ENCODE peak calls at places on chromosomes 1 and 21, in four cellular contexts. N is HCT116, V is fibroblast of lung, C is astrocyte. T is an unnamed sample. For H3K9me3, the result is how much of the 10 kb centered on the place peaks cover.

GRCh38 chr1:33111965-33112364 is 31.0 kb downstream of the AZIN2 start:
- DNase-seq in N (no peak), V (peak), C (no peak), T (no peak)

GRCh38 chr1:9193226-9193625 is 41.3 kb upstream of the H6PD start:
- DNase-seq in N (no peak), V (peak), C (no peak), T (no peak)

GRCh38 chr21:44530903-44531605 is 8.9 kb downstream of the KRTAP10-1 start:
- DNase-seq in N (no peak), V (no peak), C (no peak), T (no peak)

GRCh38 chr1:170765712-170766330 is 101.9 kb downstream of the PRRX1 start:
- DNase-seq in N (peak), V (peak), C (peak), T (peak)

GRCh38 chr1:228839656-228840055 is 104.4 kb downstream of the RHOU start:
- DNase-seq in N (no peak), V (no peak), C (no peak), T (no peak)

GRCh38 chr1:40363721-40364120 is 9.8 kb upstream of the SMAP2 start:
- DNase-seq in N (no peak), V (no peak), C (no peak), T (peak)

GRCh38 chr1:53183277-53183990 is 13.2 kb upstream of the CPT2 start:
- DNase-seq in N (no peak), V (peak), C (no peak), T (no peak)

GRCh38 chr1:154155282-154155681 is 409 bp upstream of the NUP210L start:
- DNase-seq in N (no peak), V (peak), C (no peak), T (no peak)

GRCh38 chr1:22652881-22653316 is at the start of gene C1QB:
- DNase-seq in N (no peak), V (no peak), C (no peak), T (no peak)

GRCh38 chr1:106584127-106584526 is 472.3 kb upstream of the PRMT6 start:
- DNase-seq in N (no peak), V (no peak), C (peak), T (no peak)

GRCh38 chr21:39182484-39183271 is 573 bp downstream of the PSMG1 start:
- DNase-seq in N (no peak), V (peak), C (no peak), T (peak)

GRCh38 chr1:42167611-42168396 is 3.3 kb upstream of the GUCA2A start:
- DNase-seq in N (no peak), V (no peak), C (no peak), T (no peak)

GRCh38 chr1:13576926-13577325 is 6.7 kb upstream of the PDPN start:
- DNase-seq in N (no peak), V (no peak), C (no peak), T (no peak)

GRCh38 chr1:244789276-244789580 is 46.2 kb upstream of the COX20 start:
- DNase-seq in N (no peak), V (no peak), C (no peak), T (no peak)

GRCh38 chr1:229843627-229844238 is 217.7 kb downstream of the URB2 start:
- DNase-seq in N (peak), V (peak), C (no peak), T (peak)

GRCh38 chr1:3550511-3551289 is 60.6 kb downstream of the MEGF6 start:
- DNase-seq in N (no peak), V (no peak), C (no peak), T (no peak)

GRCh38 chr1:206039046-206039929 is 13.7 kb upstream of the RHEX start:
- DNase-seq in N (no peak), V (no peak), C (no peak), T (no peak)

GRCh38 chr1:59198565-59198964 is 98.3 kb upstream of the FGGY start:
- DNase-seq in N (no peak), V (peak), C (peak), T (no peak)

GRCh38 chr1:15176120-15176519 is 22.6 kb downstream of the TMEM51 start:
- DNase-seq in N (no peak), V (no peak), C (no peak), T (no peak)

GRCh38 chr1:224106568-224107281 is 7.2 kb upstream of the FBXO28 start:
- DNase-seq in N (peak), V (peak), C (peak), T (peak)

GRCh38 chr1:245453556-245453955 is 298.8 kb downstream of the KIF26B start:
- DNase-seq in N (no peak), V (no peak), C (no peak), T (no peak)

GRCh38 chr1:201119206-201119814 is 7.1 kb upstream of the CACNA1S start:
- DNase-seq in N (peak), V (peak), C (peak), T (peak)

GRCh38 chr1:179226749-179227148 is 2.7 kb downstream of the ABL2 start:
- DNase-seq in N (no peak), V (no peak), C (no peak), T (no peak)

GRCh38 chr21:42220138-42220701 is 1.3 kb downstream of the ABCG1 start:
- DNase-seq in N (no peak), V (peak), C (peak), T (peak)

GRCh38 chr21:42221581-42222345 is 2.8 kb downstream of the ABCG1 start:
- DNase-seq in N (no peak), V (peak), C (peak), T (no peak)

GRCh38 chr21:42219606-42220137 is 732 bp downstream of the ABCG1 start:
- DNase-seq in N (no peak), V (no peak), C (no peak), T (peak)

GRCh38 chr21:42216726-42217572 is 2.0 kb upstream of the ABCG1 start:
- DNase-seq in N (no peak), V (no peak), C (no peak), T (no peak)

GRCh38 chr21:42218836-42219605 is at the start of gene ABCG1:
- DNase-seq in N (no peak), V (no peak), C (no peak), T (peak)
- TF ChIP-seq EZH2 in N (no peak), V (no peak), C (peak), T (no peak)

GRCh38 chr21:7953058-7953457 is 2568.3 kb upstream of the TPTE start:
- DNase-seq in N (no peak), V (no peak), C (no peak), T (no peak)

GRCh38 chr21:7952648-7953047 is 2568.7 kb upstream of the TPTE start:
- DNase-seq in N (no peak), V (no peak), C (no peak), T (no peak)

GRCh38 chr21:7951854-7952519 is 2569.4 kb upstream of the TPTE start:
- DNase-seq in N (no peak), V (no peak), C (no peak), T (no peak)

DNA sequence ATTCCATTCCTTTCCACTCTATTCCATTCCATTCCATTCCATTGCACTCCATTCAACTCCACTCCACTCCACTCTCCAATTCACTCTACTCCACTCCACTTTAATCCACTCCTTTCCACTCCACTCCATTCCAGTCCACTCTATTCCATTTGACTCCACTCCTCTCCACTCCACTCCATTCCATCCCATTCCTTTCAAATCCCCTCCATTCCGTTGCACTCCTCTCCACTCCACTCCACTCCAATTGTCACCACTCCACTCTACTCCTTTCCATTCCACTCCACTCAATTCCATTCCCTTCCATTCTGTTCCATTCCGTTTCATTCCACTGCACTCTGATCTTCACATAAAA is 2563.7 kb upstream of the TPTE start:
- DNase-seq in N (no peak), V (no peak), C (no peak), T (no peak)
- H3K9me3 ChIP-seq in N (half or more), V (under half), C (half or more), T (half or more)

GRCh38 chr1:169105087-169105433 is 1.4 kb upstream of the ATP1B1 start:
- DNase-seq in N (no peak), V (no peak), C (no peak), T (no peak)
- H3K4me3 ChIP-seq in N (peak), V (no peak), C (no peak), T (no peak)

GRCh38 chr1:92484171-92484471 is 2.6 kb downstream of the GFI1 start:
- DNase-seq in N (no peak), V (no peak), C (no peak), T (no peak)

GRCh38 chr1:92484472-92485373 is 2.0 kb downstream of the GFI1 start:
- DNase-seq in N (no peak), V (peak), C (no peak), T (peak)

GRCh38 chr1:92482404-92482664 is 4.4 kb downstream of the GFI1 start:
- DNase-seq in N (no peak), V (peak), C (no peak), T (no peak)

GRCh38 chr1:92482665-92483441 is 3.9 kb downstream of the GFI1 start:
- DNase-seq in N (no peak), V (no peak), C (no peak), T (peak)

GRCh38 chr1:92483442-92484170 is 3.1 kb downstream of the GFI1 start:
- DNase-seq in N (no peak), V (no peak), C (no peak), T (peak)
- TF ChIP-seq EZH2 in N (no peak), V (peak), C (peak), T (no peak)

GRCh38 chr1:49626474-49626873 is 397.3 kb downstream of the AGBL4 start:
- DNase-seq in N (no peak), V (no peak), C (no peak), T (no peak)

GRCh38 chr1:49627781-49628180 is 396.0 kb downstream of the AGBL4 start:
- DNase-seq in N (no peak), V (no peak), C (no peak), T (no peak)

GRCh38 chr1:49630156-49630555 is 393.6 kb downstream of the AGBL4 start:
- DNase-seq in N (no peak), V (no peak), C (no peak), T (peak)
- H3K9me3 ChIP-seq in N (under half), V (under half), C (under half), T (under half)

GRCh38 chr1:2272686-2273400 is 44.7 kb downstream of the SKI start:
- DNase-seq in N (no peak), V (no peak), C (no peak), T (no peak)

GRCh38 chr1:2270260-2271100 is 42.4 kb downstream of the SKI start:
- DNase-seq in N (no peak), V (no peak), C (no peak), T (no peak)

GRCh38 chr1:2271841-2272655 is 43.9 kb downstream of the SKI start:
- DNase-seq in N (no peak), V (no peak), C (no peak), T (no peak)

GRCh38 chr1:2269922-2270259 is 41.8 kb downstream of the SKI start:
- DNase-seq in N (no peak), V (no peak), C (no peak), T (no peak)

GRCh38 chr1:2271134-2271785 is 43.1 kb downstream of the SKI start:
- DNase-seq in N (no peak), V (no peak), C (no peak), T (no peak)
- H3K4me3 ChIP-seq in N (no peak), V (no peak), C (no peak), T (no peak)

GRCh38 chr1:209038735-209039134 is 544.8 kb upstream of the CAMK1G start:
- DNase-seq in N (no peak), V (peak), C (no peak), T (no peak)

GRCh38 chr1:209037064-209037463 is 546.5 kb upstream of the CAMK1G start:
- DNase-seq in N (no peak), V (no peak), C (no peak), T (no peak)

GRCh38 chr1:209040351-209040750 is 543.2 kb upstream of the CAMK1G start:
- DNase-seq in N (no peak), V (no peak), C (no peak), T (no peak)

GRCh38 chr1:209041936-209042335 is 541.6 kb upstream of the CAMK1G start:
- DNase-seq in N (no peak), V (peak), C (no peak), T (no peak)

GRCh38 chr1:209038316-209038715 is 545.2 kb upstream of the CAMK1G start:
- DNase-seq in N (no peak), V (no peak), C (no peak), T (no peak)
- TF ChIP-seq EZH2 in N (no peak), V (no peak), C (no peak), T (no peak)

GRCh38 chr1:152356736-152357135 is 3.1 kb downstream of the FLG2 start:
- DNase-seq in N (no peak), V (no peak), C (no peak), T (no peak)
- H3K9me3 ChIP-seq in N (under half), V (under half), C (under half), T (under half)

T was measured in A673.